ENCODE peak calls at places on chromosomes 1 and 21, in eight cellular contexts. R is T-helper 1 cell; H is activated CD4-positive, alpha-beta T cell treated with anti-CD3 and anti-CD28 coated beads, Interleukin-2, amount 10 ng/mL, durations not matched to agents 7 days and 5 days; E is AG08395; F is tibial nerve; C is thoracic aorta; L is activated CD4-positive, CD25-positive, alpha-beta regulatory T cell treated with anti-CD3 and anti-CD28 coated beads, Interleukin-2, amount 50 U/mL, for 16 hours; M is NCI-H446. T is an unnamed sample.

GRCh38 chr1:58568271-58568860 is 8.7 kb downstream of the TACSTD2 start:
- DNase-seq in R (no peak), H (no peak), E (no peak), F (no peak), C (no peak), L (no peak), M (no peak), T (no peak)

GRCh38 chr1:62725255-62725654 is 37.1 kb upstream of the DOCK7 start:
- DNase-seq in R (no peak), H (no peak), E (peak; percentile 73), F (no peak), C (no peak), L (no peak), M (no peak), T (no peak)

GRCh38 chr1:109314805-109315204 is 8.0 kb upstream of the MYBPHL start:
- DNase-seq in R (no peak), H (no peak), E (no peak), F (no peak), C (no peak), L (no peak), M (peak; percentile 20), T (no peak)

GRCh38 chr21:46667191-46667734 is 31.8 kb downstream of the PRMT2 start:
- DNase-seq in R (no peak), H (peak; percentile 27), E (peak; percentile 9), F (no peak), C (no peak), L (no peak), M (no peak), T (no peak)

GRCh38 chr1:247210386-247211117 is 38.7 kb upstream of the ZNF124 start:
- DNase-seq in R (peak; percentile 95), H (peak; percentile 97), E (peak; percentile 98), F (peak; percentile 98), C (peak; percentile 94), L (peak; percentile 85), M (peak; percentile 97), T (peak; percentile 100)

GRCh38 chr1:70504821-70505193 is 93.7 kb downstream of the CTH start:
- DNase-seq in R (no peak), H (no peak), E (peak; percentile 67), F (peak; percentile 26), C (no peak), L (no peak), M (no peak), T (no peak)

GRCh38 chr1:151175036-151175741 is 592 bp downstream of the TMOD4 start:
- DNase-seq in R (no peak), H (no peak), E (no peak), F (no peak), C (no peak), L (no peak), M (peak; percentile 10), T (no peak)

GRCh38 chr1:112707217-112708001 is 482 bp upstream of the RHOC start:
- DNase-seq in R (peak; percentile 74), H (peak; percentile 65), E (peak; percentile 91), F (peak; percentile 80), C (peak; percentile 66), L (no peak), M (peak; percentile 87), T (peak; percentile 55)

GRCh38 chr1:150567717-150568561 is 11.5 kb downstream of the MCL1 start:
- DNase-seq in R (no peak), H (peak; percentile 72), E (peak; percentile 91), F (peak; percentile 94), C (peak; percentile 69), L (no peak), M (peak; percentile 67), T (no peak)

GRCh38 chr1:2799811-2800663 is 1.5 kb downstream of the TTC34 start:
- DNase-seq in R (no peak), H (no peak), E (no peak), F (no peak), C (no peak), L (no peak), M (no peak), T (no peak)

GRCh38 chr1:200894712-200895447 is at the start of gene INAVA:
- DNase-seq in R (no peak), H (no peak), E (no peak), F (no peak), C (no peak), L (no peak), M (no peak), T (no peak)

GRCh38 chr1:235067396-235068154 is 61.1 kb downstream of the TOMM20 start:
- DNase-seq in R (no peak), H (no peak), E (peak; percentile 96), F (peak; percentile 75), C (peak; percentile 70), L (no peak), M (peak; percentile 84), T (no peak)

GRCh38 chr1:156858555-156858956 is 361 bp downstream of the INSRR start:
- DNase-seq in R (no peak), H (no peak), E (no peak), F (no peak), C (no peak), L (no peak), M (no peak), T (no peak)

GRCh38 chr1:225770586-225771248 is 6.9 kb upstream of the SRP9 start:
- DNase-seq in R (no peak), H (no peak), E (no peak), F (no peak), C (no peak), L (no peak), M (no peak), T (no peak)

GRCh38 chr1:153260980-153261792 is 1.7 kb downstream of the LORICRIN start:
- DNase-seq in R (no peak), H (no peak), E (peak; percentile 24), F (no peak), C (no peak), L (no peak), M (no peak), T (no peak)

GRCh38 chr1:234490789-234491479 is 12.0 kb upstream of the TARBP1 start:
- DNase-seq in R (no peak), H (no peak), E (no peak), F (no peak), C (no peak), L (no peak), M (no peak), T (no peak)

GRCh38 chr1:153800516-153800915 is 25.3 kb downstream of the SLC27A3 start:
- DNase-seq in R (no peak), H (no peak), E (no peak), F (no peak), C (no peak), L (no peak), M (no peak), T (no peak)

GRCh38 chr1:77825356-77825709 is 45.9 kb downstream of the MIGA1 start:
- DNase-seq in R (peak; percentile 8), H (peak; percentile 27), E (peak; percentile 21), F (peak; percentile 23), C (no peak), L (no peak), M (no peak), T (no peak)

GRCh38 chr1:78250201-78250600 is 204.4 kb downstream of the GIPC2 start:
- DNase-seq in R (no peak), H (no peak), E (no peak), F (no peak), C (no peak), L (no peak), M (no peak), T (no peak)

GRCh38 chr1:154320882-154321608 is at the start of gene AQP10:
- DNase-seq in R (no peak), H (no peak), E (no peak), F (no peak), C (no peak), L (no peak), M (no peak), T (no peak)

GRCh38 chr1:241507189-241507820 is 12.2 kb downstream of the FH start:
- DNase-seq in R (no peak), H (no peak), E (no peak), F (no peak), C (no peak), L (no peak), M (no peak), T (no peak)

GRCh38 chr1:193794239-193794638 is 607.8 kb upstream of the B3GALT2 start:
- DNase-seq in R (no peak), H (no peak), E (no peak), F (no peak), C (no peak), L (no peak), M (no peak), T (peak; percentile 85)

GRCh38 chr1:94061513-94062443 is 59.2 kb downstream of the ABCA4 start:
- DNase-seq in R (peak; percentile 21), H (peak; percentile 41), E (peak; percentile 87), F (peak; percentile 86), C (peak; percentile 37), L (no peak), M (peak; percentile 63), T (no peak)

GRCh38 chr1:229874150-229874549 is 192.9 kb upstream of the GALNT2 start:
- DNase-seq in R (no peak), H (no peak), E (no peak), F (no peak), C (no peak), L (no peak), M (no peak), T (no peak)

GRCh38 chr1:81111818-81112217 is 688.9 kb upstream of the ADGRL2 start:
- DNase-seq in R (no peak), H (no peak), E (peak; percentile 61), F (no peak), C (no peak), L (no peak), M (no peak), T (no peak)

GRCh38 chr1:18284750-18285532 is 177.3 kb downstream of the IGSF21 start:
- DNase-seq in R (no peak), H (no peak), E (no peak), F (no peak), C (no peak), L (no peak), M (no peak), T (no peak)

GRCh38 chr1:208213786-208214185 is 30.4 kb downstream of the PLXNA2 start:
- DNase-seq in R (no peak), H (no peak), E (no peak), F (no peak), C (no peak), L (no peak), M (no peak), T (no peak)

GRCh38 chr1:90357980-90358379 is 359.1 kb downstream of the BARHL2 start:
- DNase-seq in R (no peak), H (no peak), E (no peak), F (no peak), C (no peak), L (no peak), M (peak; percentile 17), T (no peak)

GRCh38 chr21:34952701-34953100 is 96.4 kb downstream of the RUNX1 start:
- DNase-seq in R (no peak), H (no peak), E (no peak), F (no peak), C (no peak), L (no peak), M (no peak), T (no peak)

GRCh38 chr1:162371611-162372010 is 5.0 kb downstream of the SPATA46 start:
- DNase-seq in R (no peak), H (no peak), E (no peak), F (no peak), C (no peak), L (no peak), M (no peak), T (no peak)

GRCh38 chr1:33219886-33220661 is 36.2 kb upstream of the ZNF362 start:
- DNase-seq in R (no peak), H (no peak), E (no peak), F (no peak), C (no peak), L (no peak), M (peak; percentile 5), T (no peak)

GRCh38 chr1:2875677-2876531 is 74.4 kb upstream of the TTC34 start:
- DNase-seq in R (no peak), H (no peak), E (no peak), F (peak; percentile 7), C (no peak), L (no peak), M (no peak), T (no peak)

GRCh38 chr1:213162338-213162737 is 111.3 kb downstream of the RPS6KC1 start:
- DNase-seq in R (no peak), H (no peak), E (peak; percentile 3), F (peak; percentile 31), C (no peak), L (no peak), M (no peak), T (no peak)

GRCh38 chr1:94095112-94095637 is 25.8 kb downstream of the ABCA4 start:
- DNase-seq in R (no peak), H (no peak), E (peak; percentile 75), F (peak; percentile 86), C (peak; percentile 11), L (no peak), M (peak; percentile 83), T (no peak)